ENCODE peak calls at places on chromosomes 16 and 17, in six cellular contexts. M is transverse colon, L is PC-9, T is spleen, C is fibroblast of lung, D is IMR-90. W is an unnamed sample.

GRCh38 chr17:71855000-71855399 is 265.8 kb upstream of the SOX9 start:
- DNase-seq in C (no peak), T (no peak), L (no peak), M (no peak), D (no peak), W (no peak)

GRCh38 chr17:49748223-49748622 is 15.7 kb downstream of the FAM117A start:
- DNase-seq in T (no peak), M (no peak), D (no peak), L (no peak), C (no peak), W (no peak)

GRCh38 chr17:8176197-8176940 is at the start of gene TMEM107:
- DNase-seq in D (peak), M (peak), L (peak), C (peak), T (peak), W (peak)

GRCh38 chr17:79837888-79838540 is 1.2 kb downstream of the CBX4 start:
- DNase-seq in D (no peak), L (peak), C (no peak), T (peak), M (peak), W (no peak)

GRCh38 chr17:17883801-17884200 is 47.0 kb upstream of the SREBF1 start:
- DNase-seq in C (no peak), T (no peak), D (no peak), M (no peak), L (no peak), W (no peak)

GRCh38 chr17:18380471-18381157 is 3.0 kb downstream of the EVPLL start:
- DNase-seq in D (no peak), T (peak), C (no peak), M (no peak), L (no peak), W (no peak)

GRCh38 chr16:65875362-65876199 is 490.9 kb upstream of the CDH5 start:
- DNase-seq in M (no peak), T (no peak), D (no peak), C (no peak), L (no peak), W (no peak)

GRCh38 chr17:41697122-41697962 is 8.7 kb downstream of the EIF1 start:
- DNase-seq in D (peak), T (no peak), C (peak), M (peak), L (no peak), W (no peak)

GRCh38 chr16:50326835-50327465 is 41.8 kb downstream of the BRD7 start:
- DNase-seq in D (peak), T (no peak), M (no peak), C (peak), L (no peak), W (no peak)

GRCh38 chr16:86732621-86733297 is 154.4 kb downstream of the FOXL1 start:
- DNase-seq in T (no peak), D (peak), M (no peak), L (no peak), C (peak), W (no peak)

GRCh38 chr17:59418732-59419166 is 87.3 kb downstream of the YPEL2 start:
- DNase-seq in L (no peak), T (no peak), D (no peak), M (no peak), C (no peak), W (no peak)

GRCh38 chr16:7614022-7614795 is 281.6 kb downstream of the RBFOX1 start:
- DNase-seq in D (no peak), M (no peak), T (no peak), C (no peak), L (no peak), W (no peak)

GRCh38 chr16:7613518-7613917 is 280.9 kb downstream of the RBFOX1 start:
- DNase-seq in M (no peak), L (no peak), D (no peak), T (no peak), C (no peak), W (no peak)

DNA sequence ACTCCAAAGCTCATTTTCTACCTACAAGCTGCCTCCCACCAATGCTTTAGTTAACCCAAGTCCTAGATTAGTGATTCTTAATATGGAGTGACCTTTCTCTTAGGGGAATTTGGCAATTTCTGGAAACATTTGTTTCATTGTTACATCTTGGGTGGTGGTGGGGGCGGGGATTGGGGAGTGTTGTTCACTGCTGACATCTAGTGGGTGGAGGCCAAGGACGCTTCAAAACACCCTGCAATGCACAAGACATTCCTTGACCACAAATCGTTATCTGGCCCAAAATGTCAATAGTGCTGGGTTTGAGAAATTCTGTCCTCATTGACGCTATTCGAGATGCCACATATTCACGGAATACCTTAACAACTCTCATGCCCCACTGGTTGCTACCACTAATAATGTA is 282.9 kb downstream of the RBFOX1 start:
- DNase-seq in M (no peak), C (no peak), D (no peak), L (no peak), T (no peak), W (no peak)
- TF ChIP-seq CTCF in M (no peak), C (no peak), D (no peak), L (no peak), T (no peak), W (no peak)

GRCh38 chr16:71883193-71883848 is 661 bp downstream of the ZNF821 start:
- DNase-seq in M (peak), C (no peak), L (peak), T (peak), D (peak), W (peak)
- TF ChIP-seq CTCF in M (no peak), C (no peak), L (no peak), T (no peak), D (peak), W (no peak)

DNA sequence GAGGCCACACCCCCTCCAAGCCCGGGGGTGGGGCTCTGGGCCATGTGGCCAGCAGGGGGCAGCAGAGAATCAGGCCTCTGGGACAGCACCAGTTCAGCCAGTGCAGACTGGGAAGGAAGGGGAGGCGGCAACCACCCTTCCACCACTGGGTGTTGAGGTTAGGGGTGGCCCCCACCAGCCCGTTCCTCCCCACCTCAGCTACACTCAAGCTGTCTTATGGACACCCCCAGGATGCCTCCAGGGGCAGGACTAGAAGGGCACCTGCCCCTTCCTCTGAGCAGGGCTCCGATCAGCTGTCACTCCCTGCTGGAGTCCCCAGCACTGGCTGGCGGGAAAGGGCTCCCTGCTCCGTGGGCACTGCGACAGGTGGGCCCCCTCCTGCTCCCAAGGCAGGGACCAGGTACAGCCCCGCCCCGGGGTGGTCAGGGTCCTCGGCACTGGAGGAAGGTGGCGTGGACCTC is 21.8 kb downstream of the KATNB1 start:
- DNase-seq in D (peak), M (peak), C (peak), L (peak), T (peak), W (peak)
- TF ChIP-seq CTCF in D (peak), M (peak), C (peak), L (peak), T (peak), W (peak)

GRCh38 chr16:78503501-78504110 is 404.2 kb downstream of the WWOX start:
- DNase-seq in C (peak), L (no peak), M (peak), T (no peak), D (peak), W (peak)

GRCh38 chr16:78504391-78504945 is 405.0 kb downstream of the WWOX start:
- DNase-seq in C (peak), M (peak), T (no peak), L (no peak), D (no peak), W (no peak)

GRCh38 chr16:78506372-78507193 is 407.1 kb downstream of the WWOX start:
- DNase-seq in C (no peak), T (no peak), M (no peak), L (no peak), D (no peak), W (no peak)

GRCh38 chr16:78507576-78507975 is 408.1 kb downstream of the WWOX start:
- DNase-seq in L (no peak), T (no peak), M (no peak), C (no peak), D (no peak), W (no peak)

GRCh38 chr16:78505544-78506371 is 406.3 kb downstream of the WWOX start:
- DNase-seq in M (peak), C (peak), D (no peak), L (no peak), T (no peak), W (no peak)
- TF ChIP-seq CTCF in M (peak), C (peak), D (no peak), L (no peak), T (no peak), W (no peak)

GRCh38 chr17:73188011-73188410 is 4.8 kb upstream of the COG1 start:
- DNase-seq in L (no peak), D (no peak), C (no peak), T (no peak), M (no peak), W (no peak)
- TF ChIP-seq CTCF in L (no peak), D (no peak), C (no peak), T (no peak), M (no peak), W (no peak)

DNA sequence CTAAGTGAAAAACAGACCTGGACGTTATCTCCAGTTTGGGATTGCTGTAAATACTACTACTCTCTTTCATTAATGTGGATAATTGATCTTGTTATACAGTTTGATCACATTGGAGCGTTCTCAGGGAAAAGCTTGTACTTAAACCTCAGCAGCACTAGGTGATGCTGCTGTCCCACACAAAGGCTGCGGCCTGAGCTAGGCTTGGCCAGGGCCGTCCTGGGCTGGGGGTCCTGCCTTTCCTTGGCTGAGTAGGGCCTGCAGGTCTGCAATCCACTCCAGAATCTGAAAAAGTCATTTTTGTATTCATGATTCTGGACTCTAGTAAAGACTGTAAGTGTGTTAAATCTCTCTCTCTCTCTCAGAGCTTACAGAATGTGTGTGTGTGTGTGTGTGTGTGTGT is 23.7 kb upstream of the PMFBP1 start:
- DNase-seq in L (no peak), M (no peak), C (no peak), T (no peak), D (no peak), W (no peak)
- TF ChIP-seq CTCF in L (no peak), M (no peak), C (no peak), T (no peak), D (no peak), W (no peak)

DNA sequence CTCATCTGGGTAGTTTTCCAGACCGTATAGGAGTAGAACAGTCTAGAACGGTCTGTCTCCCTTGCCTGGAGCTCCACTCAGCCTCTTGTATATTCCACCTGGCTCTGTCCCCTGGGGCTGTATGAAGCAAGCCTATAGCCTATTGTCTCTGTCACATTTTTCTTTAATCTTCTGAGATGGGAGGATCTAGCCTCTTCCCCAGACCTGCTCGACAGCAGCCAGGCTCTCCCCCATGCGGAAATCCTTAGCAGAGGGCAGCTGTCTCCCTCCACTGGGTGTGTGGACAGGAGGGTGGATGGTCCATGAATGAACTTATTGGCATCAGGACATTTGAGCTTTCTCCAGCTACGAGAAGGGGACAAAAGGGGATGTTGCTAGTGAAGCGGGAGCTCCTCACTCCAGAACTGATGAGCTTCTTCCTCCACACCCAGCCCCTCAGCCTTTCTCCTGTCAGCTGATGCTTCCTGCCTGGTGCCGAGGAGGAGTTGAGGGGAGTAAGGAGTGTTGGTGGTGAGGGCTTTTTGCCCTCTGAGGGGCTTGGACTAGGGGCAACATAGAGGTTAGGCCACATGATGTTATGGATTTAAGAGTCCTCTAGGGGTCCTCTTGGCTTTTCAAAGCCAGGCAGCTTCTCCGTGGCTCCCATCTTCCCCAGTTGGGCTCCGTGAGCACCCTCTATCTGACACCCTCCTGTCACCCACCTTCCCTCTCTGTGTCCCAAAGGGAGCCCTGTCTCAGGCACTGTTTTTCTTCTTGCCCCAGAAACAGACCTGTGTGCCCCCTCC is 28.0 kb downstream of the ARHGAP23 start:
- DNase-seq in T (no peak), L (no peak), C (no peak), M (no peak), D (no peak), W (no peak)
- TF ChIP-seq CTCF in T (no peak), L (no peak), C (peak), M (no peak), D (peak), W (peak)

DNA sequence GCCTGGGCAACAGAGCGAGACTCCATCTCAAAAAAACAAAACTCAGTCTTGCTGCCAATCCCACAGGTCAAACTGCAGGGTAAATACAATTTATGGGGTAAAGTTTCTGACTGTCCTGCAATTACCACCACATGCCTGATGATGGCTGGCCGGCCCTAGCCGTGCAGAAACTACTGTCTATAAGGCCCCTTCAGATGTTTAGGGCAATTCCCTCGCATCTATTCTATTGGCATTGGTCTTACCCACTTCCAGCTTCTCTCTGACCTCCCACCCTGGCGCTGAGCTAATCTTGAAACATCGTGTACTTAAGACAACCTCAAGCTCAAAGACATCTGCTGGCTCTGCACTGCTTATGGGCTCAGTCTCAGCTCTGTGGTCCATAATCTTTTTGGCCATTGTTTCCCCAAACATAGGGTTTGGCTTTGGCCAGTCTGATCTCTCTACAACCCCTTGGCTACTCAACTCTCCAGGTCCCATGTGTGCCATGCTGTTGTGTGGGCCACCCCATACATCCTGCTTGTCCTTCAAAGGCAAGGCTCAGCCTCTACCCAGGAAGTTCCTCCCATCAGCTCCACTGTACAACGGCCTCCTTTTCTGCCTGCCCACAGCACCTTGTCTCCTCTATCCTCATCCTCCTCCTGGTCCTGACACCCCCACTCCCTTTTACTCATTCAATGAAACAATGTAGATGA is 16.6 kb downstream of the MAP3K14 start:
- DNase-seq in D (no peak), L (no peak), M (no peak), C (no peak), T (no peak), W (no peak)
- TF ChIP-seq CTCF in D (no peak), L (no peak), M (no peak), C (no peak), T (no peak), W (no peak)

W was measured in Calu3.